ENCODE peak calls at places on chromosomes 3 and 15, in four cellular contexts. One of them, this sample, is unnamed.

GRCh38 chr15:72599855-72600464 is 54.5 kb upstream of the GOLGA6B start:
- DNase-seq in NCI-H1105 treated with DMSO at 0.1 percent for 48 hours: peak; percentile 59
- DNase-seq in pancreas: no peak
- DNase-seq in activated T-helper 1 cell treated with anti-CD3 and anti-CD28 coated beads, Interleukin-12 subunit alpha, Interleukin-12 subunit beta, Interleukin-2, Interleukin-4 antibody, amounts not matched to agents 30 ng/mL and 10 ng/mL and 1 ng/mL, durations not matched to agents 14 hours and 24 hours and 36 hours: no peak
- DNase-seq in this sample: no peak

GRCh38 chr3:126527006-126527405 is 3.1 kb downstream of the CHST13 start:
- DNase-seq in pancreas: no peak
- DNase-seq in activated T-helper 1 cell treated with anti-CD3 and anti-CD28 coated beads, Interleukin-12 subunit alpha, Interleukin-12 subunit beta, Interleukin-2, Interleukin-4 antibody, amounts not matched to agents 30 ng/mL and 10 ng/mL and 1 ng/mL, durations not matched to agents 14 hours and 24 hours and 36 hours: no peak
- DNase-seq in NCI-H1105 treated with DMSO at 0.1 percent for 48 hours: no peak
- DNase-seq in this sample: no peak

GRCh38 chr3:159894386-159894785 is 94.2 kb upstream of the IL12A start:
- DNase-seq in NCI-H1105 treated with DMSO at 0.1 percent for 48 hours: no peak
- DNase-seq in pancreas: no peak
- DNase-seq in activated T-helper 1 cell treated with anti-CD3 and anti-CD28 coated beads, Interleukin-12 subunit alpha, Interleukin-12 subunit beta, Interleukin-2, Interleukin-4 antibody, amounts not matched to agents 30 ng/mL and 10 ng/mL and 1 ng/mL, durations not matched to agents 14 hours and 24 hours and 36 hours: no peak
- DNase-seq in this sample: no peak

GRCh38 chr3:127033171-127033570 is 50.3 kb downstream of the PLXNA1 start:
- DNase-seq in NCI-H1105 treated with DMSO at 0.1 percent for 48 hours: no peak
- DNase-seq in pancreas: no peak
- DNase-seq in activated T-helper 1 cell treated with anti-CD3 and anti-CD28 coated beads, Interleukin-12 subunit alpha, Interleukin-12 subunit beta, Interleukin-2, Interleukin-4 antibody, amounts not matched to agents 30 ng/mL and 10 ng/mL and 1 ng/mL, durations not matched to agents 14 hours and 24 hours and 36 hours: no peak
- DNase-seq in this sample: no peak

GRCh38 chr3:81554348-81554747 is 207.1 kb downstream of the GBE1 start:
- DNase-seq in pancreas: no peak
- DNase-seq in NCI-H1105 treated with DMSO at 0.1 percent for 48 hours: no peak
- DNase-seq in activated T-helper 1 cell treated with anti-CD3 and anti-CD28 coated beads, Interleukin-12 subunit alpha, Interleukin-12 subunit beta, Interleukin-2, Interleukin-4 antibody, amounts not matched to agents 30 ng/mL and 10 ng/mL and 1 ng/mL, durations not matched to agents 14 hours and 24 hours and 36 hours: no peak
- DNase-seq in this sample: no peak

GRCh38 chr3:156174229-156174847 is 54.0 kb downstream of the KCNAB1 start:
- DNase-seq in pancreas: no peak
- DNase-seq in activated T-helper 1 cell treated with anti-CD3 and anti-CD28 coated beads, Interleukin-12 subunit alpha, Interleukin-12 subunit beta, Interleukin-2, Interleukin-4 antibody, amounts not matched to agents 30 ng/mL and 10 ng/mL and 1 ng/mL, durations not matched to agents 14 hours and 24 hours and 36 hours: no peak
- DNase-seq in NCI-H1105 treated with DMSO at 0.1 percent for 48 hours: no peak
- DNase-seq in this sample: no peak

GRCh38 chr3:59873576-59874230 is 823.9 kb upstream of the CFAP20DC start:
- DNase-seq in pancreas: no peak
- DNase-seq in activated T-helper 1 cell treated with anti-CD3 and anti-CD28 coated beads, Interleukin-12 subunit alpha, Interleukin-12 subunit beta, Interleukin-2, Interleukin-4 antibody, amounts not matched to agents 30 ng/mL and 10 ng/mL and 1 ng/mL, durations not matched to agents 14 hours and 24 hours and 36 hours: no peak
- DNase-seq in NCI-H1105 treated with DMSO at 0.1 percent for 48 hours: no peak
- DNase-seq in this sample: no peak

GRCh38 chr3:4140921-4141320 is 162.2 kb upstream of the SETMAR start:
- DNase-seq in pancreas: no peak
- DNase-seq in NCI-H1105 treated with DMSO at 0.1 percent for 48 hours: no peak
- DNase-seq in activated T-helper 1 cell treated with anti-CD3 and anti-CD28 coated beads, Interleukin-12 subunit alpha, Interleukin-12 subunit beta, Interleukin-2, Interleukin-4 antibody, amounts not matched to agents 30 ng/mL and 10 ng/mL and 1 ng/mL, durations not matched to agents 14 hours and 24 hours and 36 hours: no peak
- DNase-seq in this sample: no peak

GRCh38 chr3:106033654-106034053 is 164.8 kb upstream of the CBLB start:
- DNase-seq in pancreas: no peak
- DNase-seq in activated T-helper 1 cell treated with anti-CD3 and anti-CD28 coated beads, Interleukin-12 subunit alpha, Interleukin-12 subunit beta, Interleukin-2, Interleukin-4 antibody, amounts not matched to agents 30 ng/mL and 10 ng/mL and 1 ng/mL, durations not matched to agents 14 hours and 24 hours and 36 hours: no peak
- DNase-seq in NCI-H1105 treated with DMSO at 0.1 percent for 48 hours: no peak
- DNase-seq in this sample: no peak